ENCODE peak calls at places on chromosomes 5 and 9, in five cellular contexts. F, Y, R, V and B are unnamed samples.

GRCh38 chr9:131714161-131714646 is 25.7 kb downstream of the RAPGEF1 start:
- DNase-seq in F (no peak), Y (peak), R (no peak), V (no peak), B (no peak)

GRCh38 chr5:139745800-139746690 is 49.6 kb upstream of the PSD2 start:
- DNase-seq in F (peak), Y (peak), R (no peak), V (peak), B (peak)

GRCh38 chr5:96256795-96257470 is 176.1 kb downstream of the PCSK1 start:
- DNase-seq in F (no peak), Y (no peak), R (no peak), V (peak), B (no peak)

GRCh38 chr9:133855802-133856592 is 117.8 kb upstream of the SARDH start:
- DNase-seq in F (no peak), Y (no peak), R (peak), V (no peak), B (no peak)

GRCh38 chr9:129746092-129746760 is 6.6 kb downstream of the PTGES start:
- DNase-seq in F (no peak), Y (no peak), R (no peak), V (no peak), B (no peak)

GRCh38 chr5:3740546-3741371 is 145.1 kb downstream of the IRX1 start:
- DNase-seq in F (no peak), Y (no peak), R (no peak), V (no peak), B (no peak)

GRCh38 chr9:36402536-36402935 is 2.5 kb upstream of the RNF38 start:
- DNase-seq in F (no peak), Y (no peak), R (no peak), V (no peak), B (no peak)

GRCh38 chr9:27118916-27119315 is 9.9 kb downstream of the TEK start:
- DNase-seq in F (no peak), Y (no peak), R (no peak), V (no peak), B (no peak)

GRCh38 chr9:34869390-34869789 is 88.7 kb upstream of the PHF24 start:
- DNase-seq in F (no peak), Y (no peak), R (no peak), V (peak), B (no peak)

GRCh38 chr9:27499481-27499880 is 24.6 kb upstream of the IFNK start:
- DNase-seq in F (no peak), Y (no peak), R (no peak), V (no peak), B (peak)

GRCh38 chr5:56277573-56277972 is 44.4 kb upstream of the ANKRD55 start:
- DNase-seq in F (no peak), Y (no peak), R (no peak), V (no peak), B (no peak)